ENCODE peak calls at places on chromosome 19, in ten cellular contexts. U is HAP-1, O is spleen, I is upper lobe of right lung, W is ascending aorta, Q is gastrocnemius medialis, L is adrenal gland, K is tibial nerve, G is right lobe of liver, M is mammary epithelial cell. A is an unnamed sample.
A peak's percentile ranks its signal among the peaks of the same experiment; 100 is the strongest.

GRCh38 chr19:53959176-53959757 is 3.5 kb upstream of the CACNG8 start:
- DNase-seq in G (no peak), W (no peak), Q (no peak), O (no peak), U (no peak), K (no peak), L (no peak), I (peak; percentile 10), M (no peak), A (no peak)

GRCh38 chr19:34481861-34482379 is 362 bp downstream of the WTIP start:
- DNase-seq in I (peak; percentile 71), U (no peak), M (peak; percentile 24), Q (no peak), W (no peak), O (no peak), G (peak; percentile 44), K (no peak), L (no peak), A (peak; percentile 75)

GRCh38 chr19:1082928-1083816 is 12.0 kb downstream of the POLR2E start:
- DNase-seq in K (no peak), W (no peak), G (peak; percentile 59), I (peak; percentile 65), L (no peak), M (no peak), U (no peak), O (peak; percentile 83), Q (no peak), A (no peak)

GRCh38 chr19:41849067-41849466 is 4.2 kb downstream of the DMRTC2 start:
- DNase-seq in Q (no peak), G (no peak), O (no peak), K (no peak), M (no peak), U (no peak), W (no peak), I (peak; percentile 41), L (no peak), A (no peak)

GRCh38 chr19:1274852-1275259 is 474 bp upstream of the FAM174C start:
- DNase-seq in K (no peak), I (peak; percentile 77), U (no peak), L (no peak), M (no peak), W (no peak), Q (no peak), G (no peak), O (no peak), A (no peak)

GRCh38 chr19:43534811-43535761 is 2.1 kb downstream of the ZNF575 start:
- DNase-seq in G (peak; percentile 70), Q (no peak), M (no peak), K (peak; percentile 60), U (peak; percentile 56), I (peak; percentile 76), L (peak; percentile 81), W (no peak), O (peak; percentile 87), A (peak; percentile 61)

GRCh38 chr19:12749938-12750521 is 1.6 kb upstream of the BEST2 start:
- DNase-seq in K (no peak), G (no peak), M (no peak), U (no peak), I (no peak), W (no peak), O (no peak), L (no peak), Q (no peak), A (no peak)

GRCh38 chr19:13411899-13412298 is 94.4 kb downstream of the CACNA1A start:
- DNase-seq in W (no peak), K (no peak), Q (no peak), U (no peak), G (no peak), O (no peak), M (no peak), L (no peak), I (no peak), A (no peak)

GRCh38 chr19:13329766-13330165 is 176.5 kb downstream of the CACNA1A start:
- DNase-seq in U (no peak), M (peak; percentile 8), G (no peak), I (no peak), W (no peak), K (no peak), L (no peak), Q (no peak), O (no peak), A (no peak)

GRCh38 chr19:48553676-48554384 is 1.9 kb downstream of the SULT2B1 start:
- DNase-seq in O (no peak), G (no peak), Q (no peak), W (no peak), K (no peak), U (peak; percentile 17), M (peak; percentile 44), I (no peak), L (peak; percentile 94), A (no peak)

GRCh38 chr19:19464339-19465098 is 50.8 kb downstream of the TSSK6 start:
- DNase-seq in W (no peak), M (peak; percentile 37), L (peak; percentile 66), O (no peak), G (no peak), K (no peak), I (no peak), Q (no peak), U (peak; percentile 65), A (no peak)

GRCh38 chr19:33125929-33126388 is 6.0 kb upstream of the WDR88 start:
- DNase-seq in L (peak; percentile 56), K (peak; percentile 14), O (peak; percentile 82), G (no peak), U (peak; percentile 52), Q (peak; percentile 16), M (peak; percentile 33), W (no peak), I (peak; percentile 64), A (peak; percentile 37)

GRCh38 chr19:15266683-15267082 is 34.4 kb upstream of the EPHX3 start:
- DNase-seq in G (no peak), M (no peak), O (no peak), Q (no peak), L (no peak), K (no peak), U (no peak), W (no peak), I (no peak), A (no peak)

GRCh38 chr19:15265849-15266248 is 33.6 kb upstream of the EPHX3 start:
- DNase-seq in O (peak; percentile 83), I (peak; percentile 88), L (peak; percentile 97), W (peak; percentile 77), G (peak; percentile 83), U (no peak), K (peak; percentile 82), Q (peak; percentile 71), M (peak; percentile 48), A (peak; percentile 91)

GRCh38 chr19:15264061-15264932 is 32.0 kb upstream of the EPHX3 start:
- DNase-seq in M (peak; percentile 35), I (peak; percentile 86), K (peak; percentile 76), Q (no peak), G (peak; percentile 70), L (peak; percentile 83), U (peak; percentile 26), W (no peak), O (peak; percentile 89), A (peak; percentile 87)

GRCh38 chr19:15264933-15265206 is 32.6 kb upstream of the EPHX3 start:
- DNase-seq in W (no peak), L (no peak), U (no peak), O (no peak), M (no peak), I (no peak), Q (no peak), G (no peak), K (no peak), A (no peak)

DNA sequence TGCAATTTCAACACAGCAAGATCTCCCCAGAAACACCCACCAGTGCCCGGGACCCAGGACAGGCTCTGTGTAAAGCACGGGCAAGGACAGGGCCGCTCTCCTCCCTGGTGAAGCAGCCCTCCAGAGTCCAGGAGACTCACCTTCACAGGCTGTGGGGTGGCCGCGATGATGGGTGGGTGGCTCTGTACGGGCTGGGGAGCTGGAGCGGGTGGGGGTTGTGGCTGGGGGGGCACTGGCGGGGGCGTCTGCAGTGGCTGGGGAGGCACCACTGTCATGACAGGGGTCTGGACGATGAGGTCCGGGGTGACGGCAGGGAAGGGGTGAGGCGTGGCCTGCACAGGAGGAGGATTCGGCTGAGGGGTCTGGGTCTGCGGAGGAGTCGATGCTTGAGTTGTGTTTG is 33.0 kb upstream of the EPHX3 start:
- DNase-seq in I (no peak), O (no peak), L (no peak), W (no peak), K (no peak), Q (no peak), G (no peak), M (no peak), U (no peak), A (no peak)
- H3K4me1 ChIP-seq in I (peaks cover 48% of the 10 kb centered on the region), O (peaks cover 33% of the 10 kb centered on the region), L (peaks cover 26% of the 10 kb centered on the region), W (peaks cover 19% of the 10 kb centered on the region), K (peaks cover 15% of the 10 kb centered on the region), Q (peaks cover 57% of the 10 kb centered on the region), G (peaks cover 47% of the 10 kb centered on the region), M (peaks cover 7% of the 10 kb centered on the region), U (no peaks in the 10 kb centered on the region), A (peaks cover 73% of the 10 kb centered on the region)

DNA sequence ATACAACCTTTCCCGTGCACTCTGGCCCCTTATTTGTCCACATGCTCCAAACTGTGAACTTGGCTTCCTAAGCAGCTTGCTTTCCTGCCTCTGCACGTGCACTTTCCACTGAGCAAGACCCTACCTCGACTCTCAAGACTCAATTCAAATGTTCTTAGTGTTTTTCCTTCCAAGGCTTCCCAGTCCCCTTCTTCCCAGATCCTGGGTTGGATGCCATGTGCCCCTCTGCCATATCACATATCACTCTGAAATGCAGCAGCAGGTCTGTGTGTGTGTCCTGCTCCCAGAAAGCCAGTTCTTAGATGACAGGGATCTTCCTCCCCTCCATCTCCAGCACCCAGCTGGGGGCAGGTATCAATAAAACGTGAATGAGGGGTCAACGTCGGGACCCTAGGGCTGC is 3.0 kb downstream of the ZNF557 start:
- DNase-seq in Q (no peak), K (no peak), M (no peak), U (no peak), G (no peak), I (no peak), W (no peak), O (no peak), L (no peak), A (no peak)
- H3K36me3 ChIP-seq in Q (peaks cover 6% of the 10 kb centered on the region), K (peaks cover 42% of the 10 kb centered on the region), M (peaks cover 10% of the 10 kb centered on the region), U (peaks cover 35% of the 10 kb centered on the region), G (peaks cover 4% of the 10 kb centered on the region), I (peaks cover 66% of the 10 kb centered on the region), W (peaks cover 65% of the 10 kb centered on the region), O (peaks cover 65% of the 10 kb centered on the region), L (peaks cover 62% of the 10 kb centered on the region), A (peaks cover 68% of the 10 kb centered on the region)

GRCh38 chr19:50422397-50423278 is 3.9 kb downstream of the SPIB start:
- DNase-seq in O (no peak), G (no peak), Q (no peak), M (no peak), U (no peak), W (no peak), K (no peak), I (no peak), L (no peak), A (no peak)
- H3K27me3 ChIP-seq in O (peaks cover 30% of the 10 kb centered on the region), G (no peaks in the 10 kb centered on the region), Q (peaks cover 22% of the 10 kb centered on the region), M (no peaks in the 10 kb centered on the region), U (no peaks in the 10 kb centered on the region), W (peaks cover 7% of the 10 kb centered on the region), K (no peaks in the 10 kb centered on the region), I (peaks cover 32% of the 10 kb centered on the region), L (peaks cover 25% of the 10 kb centered on the region), A (peaks cover 67% of the 10 kb centered on the region)

DNA sequence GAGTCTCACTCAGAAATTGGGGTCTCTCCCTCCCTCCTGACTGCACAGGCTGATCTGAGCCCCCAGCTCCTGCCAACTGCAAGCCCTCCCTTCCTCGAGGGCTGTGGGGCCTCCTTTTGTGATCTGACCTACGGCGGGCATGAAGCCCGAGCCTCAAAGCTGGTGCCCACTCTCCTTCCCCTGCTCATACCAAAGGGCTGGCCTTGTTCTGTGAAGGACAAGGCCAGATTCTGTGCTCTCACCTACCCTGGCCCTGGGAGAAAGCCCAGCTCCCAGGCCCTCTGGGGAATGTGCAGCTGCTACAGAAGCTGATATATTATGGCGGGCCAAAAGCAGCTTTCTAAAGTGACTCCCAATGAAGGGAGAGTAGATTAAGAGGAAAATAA is 9.0 kb upstream of the ECH1 start:
- DNase-seq in W (no peak), G (peak; percentile 21), L (peak; percentile 74), M (no peak), U (no peak), I (no peak), O (no peak), Q (no peak), K (no peak), A (no peak)
- H3K4me1 ChIP-seq in W (peaks cover 3% of the 10 kb centered on the region), G (peaks cover 76% of the 10 kb centered on the region), L (peaks cover 24% of the 10 kb centered on the region), M (peaks cover 53% of the 10 kb centered on the region), U (peaks cover 2% of the 10 kb centered on the region), I (peaks cover 14% of the 10 kb centered on the region), O (peaks cover 74% of the 10 kb centered on the region), Q (peaks cover 83% of the 10 kb centered on the region), K (no peaks in the 10 kb centered on the region), A (peaks cover under 1% of the 10 kb centered on the region)

A was measured in tibial artery.